ENCODE peak calls at places on chromosomes 3 and 15, in seven cellular contexts. R is IMR-90, P is NB4, E is omental fat pad, F is AG09309, H is transverse colon, Y is lower lobe of right lung. S is an unnamed sample.

GRCh38 chr3:70242297-70242868 is 70.1 kb downstream of the MDFIC2 start:
- DNase-seq in R (no peak), P (no peak), E (no peak), F (no peak), H (no peak), Y (no peak), S (no peak)

GRCh38 chr15:101028321-101028720 is 109.2 kb downstream of the LRRK1 start:
- DNase-seq in R (peak), P (no peak), E (no peak), F (no peak), H (peak), Y (no peak), S (no peak)

GRCh38 chr15:69921626-69922624 is 175.8 kb downstream of the TLE3 start:
- DNase-seq in R (no peak), P (peak), E (no peak), F (no peak), H (no peak), Y (no peak), S (peak)

GRCh38 chr15:45762726-45763125 is 127.9 kb downstream of the SQOR start:
- DNase-seq in R (no peak), P (no peak), E (no peak), F (no peak), H (no peak), Y (no peak), S (no peak)

GRCh38 chr3:58874795-58875194 is 175.0 kb downstream of the CFAP20DC start:
- DNase-seq in R (peak), P (no peak), E (no peak), F (peak), H (no peak), Y (no peak), S (no peak)

GRCh38 chr3:17555525-17555924 is 186.9 kb downstream of the TBC1D5 start:
- DNase-seq in R (peak), P (no peak), E (no peak), F (no peak), H (no peak), Y (no peak), S (no peak)

GRCh38 chr15:90364251-90364650 is 12.2 kb downstream of the ZNF774 start:
- DNase-seq in R (peak), P (no peak), E (no peak), F (no peak), H (no peak), Y (no peak), S (no peak)

GRCh38 chr3:177646749-177647148 is 449.5 kb upstream of the TBL1XR1 start:
- DNase-seq in R (no peak), P (peak), E (no peak), F (no peak), H (peak), Y (no peak), S (no peak)

GRCh38 chr3:72265250-72265649 is 480.3 kb upstream of the PROK2 start:
- DNase-seq in R (no peak), P (peak), E (no peak), F (no peak), H (no peak), Y (no peak), S (no peak)

GRCh38 chr3:117526485-117527079 is 817.0 kb downstream of the TUSC7 start:
- DNase-seq in R (peak), P (peak), E (peak), F (no peak), H (peak), Y (no peak), S (no peak)

GRCh38 chr3:61417352-61417751 is 144.0 kb upstream of the PTPRG start:
- DNase-seq in R (no peak), P (no peak), E (no peak), F (no peak), H (no peak), Y (no peak), S (no peak)

GRCh38 chr3:150077581-150078247 is 107.0 kb upstream of the PFN2 start:
- DNase-seq in R (peak), P (no peak), E (no peak), F (no peak), H (no peak), Y (no peak), S (no peak)

GRCh38 chr3:104992618-104993017 is 374.1 kb upstream of the ALCAM start:
- DNase-seq in R (no peak), P (no peak), E (no peak), F (no peak), H (no peak), Y (no peak), S (no peak)

GRCh38 chr15:95017950-95018349 is 786.6 kb downstream of the MCTP2 start:
- DNase-seq in R (no peak), P (no peak), E (peak), F (no peak), H (peak), Y (peak), S (peak)

GRCh38 chr15:83396071-83396470 is 51.1 kb upstream of the SH3GL3 start:
- DNase-seq in R (no peak), P (no peak), E (no peak), F (no peak), H (no peak), Y (no peak), S (no peak)

GRCh38 chr3:26652157-26652556 is 29.6 kb downstream of the LRRC3B start:
- DNase-seq in R (no peak), P (no peak), E (no peak), F (no peak), H (no peak), Y (no peak), S (no peak)

GRCh38 chr3:8629151-8630021 is 15.2 kb downstream of the SSUH2 start:
- DNase-seq in R (peak), P (peak), E (no peak), F (peak), H (peak), Y (peak), S (no peak)

GRCh38 chr3:182436547-182436946 is 356.8 kb upstream of the ATP11B start:
- DNase-seq in R (no peak), P (no peak), E (no peak), F (no peak), H (no peak), Y (no peak), S (no peak)

GRCh38 chr3:12553921-12554391 is 2.9 kb upstream of the MKRN2 start:
- DNase-seq in R (no peak), P (peak), E (no peak), F (no peak), H (peak), Y (peak), S (no peak)

GRCh38 chr3:37031115-37031682 is 37.9 kb downstream of the MLH1 start:
- DNase-seq in R (peak), P (no peak), E (no peak), F (no peak), H (no peak), Y (no peak), S (no peak)

DNA sequence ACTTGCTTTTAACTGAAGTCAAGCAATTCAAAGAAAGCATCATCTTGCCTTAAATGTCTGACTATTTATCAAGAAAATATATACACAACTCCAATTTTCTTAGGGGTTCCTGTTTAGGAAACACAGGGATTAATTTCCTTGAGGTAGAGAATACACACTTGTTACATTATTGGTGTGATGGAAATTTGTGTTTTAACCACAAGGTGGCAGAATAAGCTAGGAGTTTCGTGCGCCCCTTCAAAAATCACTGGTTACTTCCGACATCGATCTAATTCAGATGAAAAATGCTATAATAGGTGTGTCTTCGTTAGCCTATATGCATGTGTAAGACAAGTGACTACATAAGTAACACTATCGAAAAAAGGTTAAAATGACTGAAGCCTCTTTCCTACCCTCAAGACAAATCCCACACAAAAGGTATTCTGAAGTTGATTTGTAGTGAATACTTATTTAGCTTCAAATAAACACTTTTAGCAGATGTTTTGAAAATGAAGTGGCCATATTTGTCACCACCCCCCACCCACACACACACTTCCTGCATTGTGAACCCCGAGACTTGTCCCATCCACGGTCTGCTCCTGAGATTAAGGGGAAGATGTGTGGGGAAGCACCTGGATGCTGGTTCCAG is 246.5 kb downstream of the ROBO1 start:
- DNase-seq in R (peak), P (peak), E (no peak), F (no peak), H (no peak), Y (no peak), S (no peak)
- TF ChIP-seq CTCF in R (peak), P (peak), E (no peak), F (peak), H (peak), Y (peak), S (peak)

GRCh38 chr3:152891678-152892077 is 56.7 kb downstream of the P2RY1 start:
- DNase-seq in R (no peak), P (no peak), E (no peak), F (no peak), H (no peak), Y (no peak), S (no peak)

GRCh38 chr3:152892446-152892845 is 57.5 kb downstream of the P2RY1 start:
- DNase-seq in R (no peak), P (no peak), E (no peak), F (no peak), H (peak), Y (no peak), S (no peak)
- TF ChIP-seq CTCF in R (no peak), P (no peak), E (no peak), F (no peak), H (no peak), Y (no peak), S (no peak)

DNA sequence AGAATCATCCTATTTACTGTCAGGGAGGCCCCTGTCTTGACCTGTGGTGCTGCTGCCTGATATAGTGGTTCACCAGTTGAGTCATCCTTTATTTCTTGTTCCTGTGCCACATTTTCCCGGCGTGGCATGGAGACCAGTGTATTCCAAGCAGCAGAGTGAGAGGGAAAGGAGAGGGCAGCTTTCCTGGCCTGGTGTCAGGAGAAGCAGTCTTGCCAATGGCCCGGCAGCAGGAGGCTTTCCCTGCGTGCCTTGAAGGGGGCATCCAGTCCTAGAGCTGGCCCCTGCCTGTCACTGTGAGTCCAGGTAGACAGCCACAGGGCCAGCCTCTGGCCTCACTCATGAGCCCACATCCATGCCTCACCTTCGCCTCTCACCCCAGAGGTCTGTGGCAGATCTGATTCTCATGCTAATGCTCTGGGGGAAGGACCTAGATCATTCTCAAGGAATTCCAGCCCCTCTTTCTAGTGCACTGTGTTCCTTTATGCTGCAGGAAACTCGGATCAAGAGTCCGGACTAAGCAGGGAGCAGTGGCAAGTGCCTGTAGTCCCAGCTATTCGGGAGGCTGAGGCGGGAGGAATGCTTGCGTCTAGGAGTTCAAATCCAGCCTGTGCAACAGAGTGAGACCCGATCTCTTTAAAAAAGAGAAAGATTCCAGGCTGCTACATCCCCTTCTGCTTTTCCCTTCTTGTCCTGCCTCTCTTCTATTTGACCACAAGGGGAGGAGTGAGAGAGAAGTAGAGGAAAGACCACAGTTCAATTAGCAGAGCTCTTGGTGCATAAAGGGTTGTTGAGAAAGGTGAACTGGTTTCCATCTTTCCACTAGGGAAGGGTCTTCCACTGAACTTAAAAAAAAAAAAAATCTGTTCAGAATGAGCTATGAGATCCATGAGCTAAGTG is 66.8 kb upstream of the HACD2 start:
- DNase-seq in R (no peak), P (no peak), E (no peak), F (no peak), H (no peak), Y (no peak), S (no peak)
- TF ChIP-seq CTCF in R (peak), P (no peak), E (no peak), F (no peak), H (no peak), Y (no peak), S (no peak)

GRCh38 chr3:106862067-106862466 is 515.2 kb upstream of the CCDC54 start:
- DNase-seq in R (peak), P (no peak), E (no peak), F (no peak), H (no peak), Y (no peak), S (no peak)
- TF ChIP-seq CTCF in R (peak), P (no peak), E (no peak), F (peak), H (no peak), Y (no peak), S (no peak)

GRCh38 chr3:129366312-129366831 is 62.1 kb downstream of the EFCAB12 start:
- DNase-seq in R (no peak), P (no peak), E (no peak), F (no peak), H (no peak), Y (no peak), S (no peak)

GRCh38 chr3:129370248-129370964 is 58.0 kb downstream of the EFCAB12 start:
- DNase-seq in R (no peak), P (no peak), E (no peak), F (no peak), H (no peak), Y (no peak), S (no peak)

GRCh38 chr3:129371041-129371826 is 57.2 kb downstream of the EFCAB12 start:
- DNase-seq in R (no peak), P (no peak), E (no peak), F (no peak), H (no peak), Y (no peak), S (no peak)

GRCh38 chr3:129365779-129366178 is 62.7 kb downstream of the EFCAB12 start:
- DNase-seq in R (no peak), P (no peak), E (no peak), F (no peak), H (no peak), Y (no peak), S (no peak)

GRCh38 chr3:129369711-129370110 is 58.7 kb downstream of the EFCAB12 start:
- DNase-seq in R (no peak), P (no peak), E (no peak), F (no peak), H (no peak), Y (no peak), S (no peak)
- TF ChIP-seq CTCF in R (no peak), P (no peak), E (no peak), F (no peak), H (no peak), Y (no peak), S (no peak)

GRCh38 chr3:85821130-85821756 is 862.5 kb downstream of the CADM2 start:
- DNase-seq in R (no peak), P (peak), E (no peak), F (no peak), H (peak), Y (no peak), S (no peak)
- TF ChIP-seq CTCF in R (peak), P (peak), E (no peak), F (no peak), H (peak), Y (peak), S (peak)

S was measured in right lobe of liver.